ENCODE peak calls at places on chromosomes 4 and X, in ten cellular contexts. One of them, this sample, is unnamed.

GRCh38 chrX:108001218-108001814 is 19.1 kb upstream of the TEX13B start:
- DNase-seq in NCI-H774: no peak
- DNase-seq in foreskin melanocyte: peak
- DNase-seq in stimulated activated naive B cell treated with anti-CD40 and anti-IgM and Interleukin-4, amounts not matched to agents 10 μg/mL and 1 μg/mL and 100 μg/mL, for 72 hours: no peak
- DNase-seq in neural crest cell: no peak
- DNase-seq in aorta: no peak
- DNase-seq in foreskin fibroblast: peak
- DNase-seq in T-helper 1 cell: no peak
- DNase-seq in anterior cingulate cortex: no peak
- DNase-seq in GM20000: peak
- DNase-seq in this sample: peak

GRCh38 chr4:112766422-112766821 is 129.5 kb downstream of the LARP7 start:
- DNase-seq in stimulated activated naive B cell treated with anti-CD40 and anti-IgM and Interleukin-4, amounts not matched to agents 10 μg/mL and 1 μg/mL and 100 μg/mL, for 72 hours: no peak
- DNase-seq in T-helper 1 cell: no peak
- DNase-seq in neural crest cell: peak
- DNase-seq in foreskin melanocyte: peak
- DNase-seq in NCI-H774: no peak
- DNase-seq in anterior cingulate cortex: no peak
- DNase-seq in GM20000: peak
- DNase-seq in foreskin fibroblast: peak
- DNase-seq in aorta: no peak
- DNase-seq in this sample: peak

GRCh38 chr4:81599646-81600231 is 128.0 kb upstream of the RASGEF1B start:
- DNase-seq in foreskin fibroblast: no peak
- DNase-seq in GM20000: no peak
- DNase-seq in foreskin melanocyte: no peak
- DNase-seq in NCI-H774: no peak
- DNase-seq in stimulated activated naive B cell treated with anti-CD40 and anti-IgM and Interleukin-4, amounts not matched to agents 10 μg/mL and 1 μg/mL and 100 μg/mL, for 72 hours: no peak
- DNase-seq in anterior cingulate cortex: no peak
- DNase-seq in T-helper 1 cell: no peak
- DNase-seq in neural crest cell: no peak
- DNase-seq in aorta: no peak
- DNase-seq in this sample: peak

GRCh38 chr4:106690487-106690886 is 321.9 kb upstream of the GIMD1 start:
- DNase-seq in stimulated activated naive B cell treated with anti-CD40 and anti-IgM and Interleukin-4, amounts not matched to agents 10 μg/mL and 1 μg/mL and 100 μg/mL, for 72 hours: no peak
- DNase-seq in foreskin melanocyte: peak
- DNase-seq in NCI-H774: no peak
- DNase-seq in aorta: no peak
- DNase-seq in neural crest cell: no peak
- DNase-seq in foreskin fibroblast: peak
- DNase-seq in anterior cingulate cortex: no peak
- DNase-seq in T-helper 1 cell: no peak
- DNase-seq in GM20000: no peak
- DNase-seq in this sample: peak

GRCh38 chrX:8413279-8413678 is 51.4 kb upstream of the VCX3B start:
- DNase-seq in T-helper 1 cell: no peak
- DNase-seq in stimulated activated naive B cell treated with anti-CD40 and anti-IgM and Interleukin-4, amounts not matched to agents 10 μg/mL and 1 μg/mL and 100 μg/mL, for 72 hours: no peak
- DNase-seq in NCI-H774: no peak
- DNase-seq in anterior cingulate cortex: no peak
- DNase-seq in aorta: no peak
- DNase-seq in foreskin melanocyte: no peak
- DNase-seq in foreskin fibroblast: no peak
- DNase-seq in neural crest cell: no peak
- DNase-seq in GM20000: no peak
- DNase-seq in this sample: no peak

GRCh38 chrX:153423652-153424051 is 12.4 kb downstream of the ZFP92 start:
- DNase-seq in stimulated activated naive B cell treated with anti-CD40 and anti-IgM and Interleukin-4, amounts not matched to agents 10 μg/mL and 1 μg/mL and 100 μg/mL, for 72 hours: no peak
- DNase-seq in aorta: no peak
- DNase-seq in neural crest cell: no peak
- DNase-seq in T-helper 1 cell: no peak
- DNase-seq in foreskin fibroblast: no peak
- DNase-seq in GM20000: no peak
- DNase-seq in NCI-H774: no peak
- DNase-seq in foreskin melanocyte: no peak
- DNase-seq in anterior cingulate cortex: no peak
- DNase-seq in this sample: peak

GRCh38 chr4:4610672-4611071 is 68.8 kb upstream of the STX18 start:
- DNase-seq in stimulated activated naive B cell treated with anti-CD40 and anti-IgM and Interleukin-4, amounts not matched to agents 10 μg/mL and 1 μg/mL and 100 μg/mL, for 72 hours: no peak
- DNase-seq in aorta: no peak
- DNase-seq in foreskin melanocyte: no peak
- DNase-seq in T-helper 1 cell: no peak
- DNase-seq in anterior cingulate cortex: no peak
- DNase-seq in foreskin fibroblast: no peak
- DNase-seq in NCI-H774: no peak
- DNase-seq in GM20000: no peak
- DNase-seq in neural crest cell: no peak
- DNase-seq in this sample: no peak

GRCh38 chrX:13180807-13181206 is 136.4 kb upstream of the FAM9C start:
- DNase-seq in stimulated activated naive B cell treated with anti-CD40 and anti-IgM and Interleukin-4, amounts not matched to agents 10 μg/mL and 1 μg/mL and 100 μg/mL, for 72 hours: no peak
- DNase-seq in foreskin fibroblast: peak
- DNase-seq in foreskin melanocyte: peak
- DNase-seq in anterior cingulate cortex: no peak
- DNase-seq in NCI-H774: no peak
- DNase-seq in neural crest cell: no peak
- DNase-seq in GM20000: no peak
- DNase-seq in aorta: no peak
- DNase-seq in T-helper 1 cell: no peak
- DNase-seq in this sample: peak

GRCh38 chr4:142408003-142408441 is 438.1 kb downstream of the INPP4B start:
- DNase-seq in NCI-H774: no peak
- DNase-seq in foreskin fibroblast: peak
- DNase-seq in foreskin melanocyte: no peak
- DNase-seq in aorta: no peak
- DNase-seq in GM20000: no peak
- DNase-seq in neural crest cell: no peak
- DNase-seq in stimulated activated naive B cell treated with anti-CD40 and anti-IgM and Interleukin-4, amounts not matched to agents 10 μg/mL and 1 μg/mL and 100 μg/mL, for 72 hours: no peak
- DNase-seq in anterior cingulate cortex: no peak
- DNase-seq in T-helper 1 cell: no peak
- DNase-seq in this sample: peak

GRCh38 chrX:55522577-55523254 is 33.1 kb upstream of the USP51 start:
- DNase-seq in NCI-H774: no peak
- DNase-seq in stimulated activated naive B cell treated with anti-CD40 and anti-IgM and Interleukin-4, amounts not matched to agents 10 μg/mL and 1 μg/mL and 100 μg/mL, for 72 hours: no peak
- DNase-seq in anterior cingulate cortex: peak
- DNase-seq in T-helper 1 cell: no peak
- DNase-seq in foreskin melanocyte: peak
- DNase-seq in foreskin fibroblast: no peak
- DNase-seq in GM20000: no peak
- DNase-seq in neural crest cell: no peak
- DNase-seq in aorta: peak
- DNase-seq in this sample: no peak

GRCh38 chr4:185838514-185839203 is 26.7 kb upstream of the SORBS2 start:
- DNase-seq in T-helper 1 cell: no peak
- DNase-seq in GM20000: no peak
- DNase-seq in aorta: no peak
- DNase-seq in stimulated activated naive B cell treated with anti-CD40 and anti-IgM and Interleukin-4, amounts not matched to agents 10 μg/mL and 1 μg/mL and 100 μg/mL, for 72 hours: no peak
- DNase-seq in anterior cingulate cortex: no peak
- DNase-seq in foreskin melanocyte: no peak
- DNase-seq in neural crest cell: no peak
- DNase-seq in NCI-H774: no peak
- DNase-seq in foreskin fibroblast: peak
- DNase-seq in this sample: no peak

GRCh38 chrX:113059714-113060113 is 219.1 kb upstream of the AMOT start:
- DNase-seq in neural crest cell: no peak
- DNase-seq in NCI-H774: no peak
- DNase-seq in aorta: no peak
- DNase-seq in foreskin fibroblast: no peak
- DNase-seq in anterior cingulate cortex: no peak
- DNase-seq in foreskin melanocyte: peak
- DNase-seq in GM20000: no peak
- DNase-seq in stimulated activated naive B cell treated with anti-CD40 and anti-IgM and Interleukin-4, amounts not matched to agents 10 μg/mL and 1 μg/mL and 100 μg/mL, for 72 hours: no peak
- DNase-seq in T-helper 1 cell: no peak
- DNase-seq in this sample: no peak

GRCh38 chr4:48594185-48594584 is 104.1 kb downstream of the ZAR1 start:
- DNase-seq in foreskin fibroblast: no peak
- DNase-seq in neural crest cell: no peak
- DNase-seq in aorta: no peak
- DNase-seq in T-helper 1 cell: no peak
- DNase-seq in NCI-H774: no peak
- DNase-seq in foreskin melanocyte: no peak
- DNase-seq in anterior cingulate cortex: no peak
- DNase-seq in stimulated activated naive B cell treated with anti-CD40 and anti-IgM and Interleukin-4, amounts not matched to agents 10 μg/mL and 1 μg/mL and 100 μg/mL, for 72 hours: no peak
- DNase-seq in GM20000: no peak
- DNase-seq in this sample: no peak

GRCh38 chr4:109434007-109434792 is 585 bp downstream of the SEC24B start:
- DNase-seq in GM20000: peak
- DNase-seq in anterior cingulate cortex: peak
- DNase-seq in stimulated activated naive B cell treated with anti-CD40 and anti-IgM and Interleukin-4, amounts not matched to agents 10 μg/mL and 1 μg/mL and 100 μg/mL, for 72 hours: peak
- DNase-seq in neural crest cell: peak
- DNase-seq in foreskin melanocyte: no peak
- DNase-seq in T-helper 1 cell: no peak
- DNase-seq in foreskin fibroblast: peak
- DNase-seq in NCI-H774: no peak
- DNase-seq in aorta: peak
- DNase-seq in this sample: peak

GRCh38 chr4:48570646-48571220 is 80.7 kb downstream of the ZAR1 start:
- DNase-seq in anterior cingulate cortex: no peak
- DNase-seq in stimulated activated naive B cell treated with anti-CD40 and anti-IgM and Interleukin-4, amounts not matched to agents 10 μg/mL and 1 μg/mL and 100 μg/mL, for 72 hours: no peak
- DNase-seq in foreskin melanocyte: no peak
- DNase-seq in aorta: no peak
- DNase-seq in GM20000: no peak
- DNase-seq in neural crest cell: no peak
- DNase-seq in foreskin fibroblast: peak
- DNase-seq in T-helper 1 cell: no peak
- DNase-seq in NCI-H774: no peak
- DNase-seq in this sample: peak

GRCh38 chr4:26870576-26871260 is 10.1 kb downstream of the STIM2 start:
- DNase-seq in stimulated activated naive B cell treated with anti-CD40 and anti-IgM and Interleukin-4, amounts not matched to agents 10 μg/mL and 1 μg/mL and 100 μg/mL, for 72 hours: no peak
- DNase-seq in neural crest cell: no peak
- DNase-seq in foreskin fibroblast: no peak
- DNase-seq in foreskin melanocyte: no peak
- DNase-seq in T-helper 1 cell: no peak
- DNase-seq in aorta: no peak
- DNase-seq in anterior cingulate cortex: no peak
- DNase-seq in GM20000: no peak
- DNase-seq in NCI-H774: no peak
- DNase-seq in this sample: no peak

GRCh38 chrX:19514791-19515614 is at the start of gene MAP3K15:
- DNase-seq in neural crest cell: peak
- DNase-seq in GM20000: peak
- DNase-seq in stimulated activated naive B cell treated with anti-CD40 and anti-IgM and Interleukin-4, amounts not matched to agents 10 μg/mL and 1 μg/mL and 100 μg/mL, for 72 hours: peak
- DNase-seq in aorta: no peak
- DNase-seq in foreskin melanocyte: no peak
- DNase-seq in T-helper 1 cell: peak
- DNase-seq in NCI-H774: peak
- DNase-seq in foreskin fibroblast: peak
- DNase-seq in anterior cingulate cortex: no peak
- DNase-seq in this sample: peak

GRCh38 chr4:52841707-52842456 is 20.2 kb upstream of the RASL11B start:
- DNase-seq in NCI-H774: no peak
- DNase-seq in anterior cingulate cortex: peak
- DNase-seq in neural crest cell: no peak
- DNase-seq in T-helper 1 cell: no peak
- DNase-seq in stimulated activated naive B cell treated with anti-CD40 and anti-IgM and Interleukin-4, amounts not matched to agents 10 μg/mL and 1 μg/mL and 100 μg/mL, for 72 hours: no peak
- DNase-seq in foreskin fibroblast: peak
- DNase-seq in aorta: no peak
- DNase-seq in foreskin melanocyte: no peak
- DNase-seq in GM20000: no peak
- DNase-seq in this sample: peak

GRCh38 chr4:81682492-81682891 is 210.8 kb upstream of the RASGEF1B start:
- DNase-seq in foreskin melanocyte: no peak
- DNase-seq in stimulated activated naive B cell treated with anti-CD40 and anti-IgM and Interleukin-4, amounts not matched to agents 10 μg/mL and 1 μg/mL and 100 μg/mL, for 72 hours: no peak
- DNase-seq in NCI-H774: no peak
- DNase-seq in foreskin fibroblast: no peak
- DNase-seq in anterior cingulate cortex: no peak
- DNase-seq in T-helper 1 cell: no peak
- DNase-seq in neural crest cell: no peak
- DNase-seq in GM20000: no peak
- DNase-seq in aorta: no peak
- DNase-seq in this sample: no peak

GRCh38 chr4:1376841-1377605 is 29.2 kb downstream of the NKX1-1 start:
- DNase-seq in foreskin melanocyte: no peak
- DNase-seq in NCI-H774: no peak
- DNase-seq in neural crest cell: no peak
- DNase-seq in foreskin fibroblast: no peak
- DNase-seq in stimulated activated naive B cell treated with anti-CD40 and anti-IgM and Interleukin-4, amounts not matched to agents 10 μg/mL and 1 μg/mL and 100 μg/mL, for 72 hours: no peak
- DNase-seq in GM20000: no peak
- DNase-seq in T-helper 1 cell: peak
- DNase-seq in anterior cingulate cortex: no peak
- DNase-seq in aorta: peak
- DNase-seq in this sample: no peak

This sample was measured in fibroblast of villous mesenchyme.